ENCODE peak calls at places on chromosome 13, in nine cellular contexts. B is neural crest cell; C is central memory CD4-positive, alpha-beta T cell; T is activated naive CD4-positive, alpha-beta T cell treated with Interleukin-2 at 50 U/mL for 16 hours; D is effector memory CD4-positive, alpha-beta T cell; P is vagina; X is glutamatergic neuron; E is lower leg skin; K is ELR. Y is an unnamed sample.

GRCh38 chr13:63551731-63552130 is 2136.1 kb upstream of the PCDH20 start:
- DNase-seq in B (no peak), C (no peak), T (no peak), D (no peak), P (no peak), X (no peak), E (no peak), K (no peak), Y (no peak)

GRCh38 chr13:44148159-44148929 is 225.3 kb upstream of the SERP2 start:
- DNase-seq in B (no peak), C (no peak), T (no peak), D (no peak), P (no peak), X (no peak), E (no peak), K (peak; percentile 76), Y (no peak)

GRCh38 chr13:66154981-66155380 is 1075.2 kb downstream of the PCDH9 start:
- DNase-seq in B (no peak), C (no peak), T (no peak), D (no peak), P (no peak), X (no peak), E (no peak), K (peak; percentile 1), Y (no peak)

GRCh38 chr13:79805317-79805716 is 324.4 kb downstream of the NDFIP2 start:
- DNase-seq in B (no peak), C (no peak), T (no peak), D (no peak), P (no peak), X (no peak), E (no peak), K (no peak), Y (no peak)

GRCh38 chr13:57634829-57635165 is 3.3 kb downstream of the PCDH17 start:
- DNase-seq in B (no peak), C (no peak), T (no peak), D (no peak), P (no peak), X (peak; percentile 52), E (no peak), K (no peak), Y (peak; percentile 12)

GRCh38 chr13:114068723-114069322 is 63.6 kb downstream of the RASA3 start:
- DNase-seq in B (no peak), C (no peak), T (no peak), D (no peak), P (no peak), X (no peak), E (no peak), K (peak; percentile 79), Y (no peak)

GRCh38 chr13:20525144-20525600 is 485 bp downstream of the CRYL1 start:
- DNase-seq in B (no peak), C (peak; percentile 7), T (peak; percentile 17), D (no peak), P (no peak), X (peak; percentile 33), E (no peak), K (no peak), Y (peak; percentile 45)

GRCh38 chr13:30143671-30144400 is 163.5 kb downstream of the KATNAL1 start:
- DNase-seq in B (no peak), C (no peak), T (no peak), D (no peak), P (no peak), X (no peak), E (no peak), K (peak; percentile 76), Y (no peak)